ENCODE peak calls at places on chromosome 14, in six cellular contexts. One of them, this sample, is unnamed.

GRCh38 chr14:98143566-98143965 is 1128.4 kb downstream of the BCL11B start:
- DNase-seq in HepG2: no peak
- DNase-seq in GM12891: no peak
- DNase-seq in K562: no peak
- DNase-seq in GM12878: no peak
- DNase-seq in H1: no peak
- DNase-seq in this sample: no peak

GRCh38 chr14:105137481-105138020 is 31.0 kb downstream of the JAG2 start:
- DNase-seq in HepG2: no peak
- DNase-seq in GM12891: no peak
- DNase-seq in K562: no peak
- DNase-seq in GM12878: no peak
- DNase-seq in H1: no peak
- DNase-seq in this sample: no peak

GRCh38 chr14:24734917-24735500 is 101.0 kb upstream of the GZMB start:
- DNase-seq in HepG2: peak
- DNase-seq in GM12891: no peak
- DNase-seq in K562: peak
- DNase-seq in GM12878: no peak
- DNase-seq in H1: no peak
- DNase-seq in this sample: no peak

GRCh38 chr14:61502459-61503093 is 181.2 kb downstream of the PRKCH start:
- DNase-seq in HepG2: no peak
- DNase-seq in GM12891: no peak
- DNase-seq in K562: no peak
- DNase-seq in GM12878: no peak
- DNase-seq in H1: peak
- DNase-seq in this sample: no peak

GRCh38 chr14:102020058-102020971 is 55.9 kb downstream of the DYNC1H1 start:
- DNase-seq in HepG2: no peak
- DNase-seq in GM12891: no peak
- DNase-seq in K562: no peak
- DNase-seq in GM12878: no peak
- DNase-seq in H1: no peak
- DNase-seq in this sample: no peak

GRCh38 chr14:35533357-35534129 is 421 bp upstream of the INSM2 start:
- DNase-seq in HepG2: peak
- DNase-seq in GM12891: peak
- DNase-seq in K562: peak
- DNase-seq in GM12878: no peak
- DNase-seq in H1: no peak
- DNase-seq in this sample: peak

GRCh38 chr14:61555056-61555838 is 140.1 kb upstream of the HIF1A start:
- DNase-seq in HepG2: no peak
- DNase-seq in GM12891: no peak
- DNase-seq in K562: no peak
- DNase-seq in GM12878: no peak
- DNase-seq in H1: no peak
- DNase-seq in this sample: no peak

GRCh38 chr14:44960146-44960545 is 1.6 kb downstream of the KLHL28 start:
- DNase-seq in HepG2: no peak
- DNase-seq in GM12891: no peak
- DNase-seq in K562: no peak
- DNase-seq in GM12878: no peak
- DNase-seq in H1: no peak
- DNase-seq in this sample: no peak

GRCh38 chr14:94029250-94029649 is 3.1 kb downstream of the OTUB2 start:
- DNase-seq in HepG2: no peak
- DNase-seq in GM12891: no peak
- DNase-seq in K562: no peak
- DNase-seq in GM12878: no peak
- DNase-seq in H1: no peak
- DNase-seq in this sample: no peak

GRCh38 chr14:30298266-30298795 is 260.6 kb upstream of the G2E3 start:
- DNase-seq in HepG2: no peak
- DNase-seq in GM12891: no peak
- DNase-seq in K562: no peak
- DNase-seq in GM12878: no peak
- DNase-seq in H1: no peak
- DNase-seq in this sample: no peak

GRCh38 chr14:100688598-100689499 is 37.8 kb upstream of the DLK1 start:
- DNase-seq in HepG2: no peak
- DNase-seq in GM12891: no peak
- DNase-seq in K562: no peak
- DNase-seq in GM12878: no peak
- DNase-seq in H1: no peak
- DNase-seq in this sample: no peak

GRCh38 chr14:41868396-41868795 is 261.7 kb downstream of the LRFN5 start:
- DNase-seq in HepG2: no peak
- DNase-seq in GM12891: no peak
- DNase-seq in K562: no peak
- DNase-seq in GM12878: no peak
- DNase-seq in H1: no peak
- DNase-seq in this sample: no peak

DNA sequence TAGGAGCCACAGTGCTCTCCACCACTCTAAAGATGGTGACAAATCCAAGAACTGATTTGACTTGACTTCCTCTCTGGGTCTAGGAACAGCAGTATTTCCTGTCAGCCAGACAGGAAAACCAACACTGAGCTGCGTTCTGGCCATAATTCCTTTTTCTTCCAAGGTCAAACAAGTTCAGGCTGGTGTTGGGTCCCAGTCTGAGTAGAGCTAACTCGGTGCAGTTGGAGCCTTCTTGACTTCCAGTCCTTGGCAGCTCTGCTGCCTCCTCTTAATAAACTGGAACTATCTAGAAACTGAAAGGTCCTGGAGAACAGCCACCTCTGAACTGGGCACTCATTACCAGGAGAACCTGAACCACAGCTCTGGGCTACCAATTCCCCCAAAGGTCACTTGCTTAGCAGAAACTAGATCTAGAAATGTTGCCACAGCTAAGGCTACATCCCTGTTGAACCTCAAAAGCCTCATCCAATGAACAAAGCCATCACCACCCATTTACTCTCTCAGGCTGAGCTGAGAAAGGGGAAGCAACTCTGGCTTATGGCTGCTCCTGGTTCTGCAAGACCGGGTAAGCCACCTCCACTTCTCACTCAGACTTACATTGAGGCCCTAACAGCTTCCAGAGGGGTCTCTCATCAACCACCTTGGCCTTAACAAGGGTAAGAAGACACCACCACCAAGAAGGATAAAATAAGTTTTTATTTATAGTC is 27.7 kb downstream of the MAX start:
- DNase-seq in HepG2: no peak
- DNase-seq in GM12891: no peak
- DNase-seq in K562: no peak
- DNase-seq in GM12878: no peak
- DNase-seq in H1: no peak
- DNase-seq in this sample: no peak
- TF ChIP-seq POLR2A in HepG2: no peak
- TF ChIP-seq POLR2A in GM12891: no peak
- TF ChIP-seq POLR2A in K562: no peak
- TF ChIP-seq POLR2A in GM12878: no peak
- TF ChIP-seq POLR2A in H1: no peak
- TF ChIP-seq POLR2A in this sample: no peak

DNA sequence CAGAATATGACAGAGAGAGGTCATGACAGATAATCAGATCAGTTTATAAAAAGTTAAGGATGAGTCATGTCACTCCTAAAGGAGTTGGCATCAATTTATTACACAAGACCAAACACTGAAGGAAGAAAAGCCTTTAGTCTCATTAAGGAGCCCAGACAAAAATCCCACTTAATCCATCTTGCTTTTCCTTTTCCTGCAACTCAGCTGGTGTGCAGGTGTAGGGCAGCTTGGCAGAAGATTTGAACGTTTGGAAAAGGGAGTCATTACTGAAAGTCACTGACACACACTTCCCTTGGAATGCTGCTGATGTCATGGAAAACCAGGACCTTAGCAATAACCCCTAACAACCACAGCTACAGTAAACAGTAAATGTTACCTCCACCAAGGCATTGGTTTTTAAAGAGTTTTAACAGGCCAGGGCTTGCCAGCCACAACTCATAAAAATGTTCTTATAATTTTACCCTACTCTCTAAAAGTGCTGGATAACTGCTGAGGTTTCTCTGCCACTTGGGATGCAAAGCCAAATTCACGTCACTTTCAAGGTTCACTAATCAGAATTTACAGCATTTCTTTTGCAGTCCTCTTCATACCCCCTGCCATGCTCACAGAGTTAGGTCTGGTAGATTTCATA is 320.6 kb downstream of the RAD51B start:
- DNase-seq in HepG2: peak
- DNase-seq in GM12891: no peak
- DNase-seq in K562: no peak
- DNase-seq in GM12878: no peak
- DNase-seq in H1: no peak
- DNase-seq in this sample: no peak
- TF ChIP-seq TAF1 in HepG2: no peak
- TF ChIP-seq TAF1 in GM12891: no peak
- TF ChIP-seq TAF1 in K562: no peak
- TF ChIP-seq TAF1 in GM12878: no peak
- TF ChIP-seq TAF1 in H1: no peak
- TF ChIP-seq TAF1 in this sample: no peak

GRCh38 chr14:92793709-92794546 is at the start of gene GOLGA5:
- DNase-seq in HepG2: peak
- DNase-seq in GM12891: peak
- DNase-seq in K562: peak
- DNase-seq in GM12878: peak
- DNase-seq in H1: peak
- DNase-seq in this sample: peak
- TF ChIP-seq POLR2A in HepG2: peak
- TF ChIP-seq POLR2A in GM12891: peak
- TF ChIP-seq POLR2A in K562: peak
- TF ChIP-seq POLR2A in GM12878: peak
- TF ChIP-seq POLR2A in H1: peak
- TF ChIP-seq POLR2A in this sample: peak

DNA sequence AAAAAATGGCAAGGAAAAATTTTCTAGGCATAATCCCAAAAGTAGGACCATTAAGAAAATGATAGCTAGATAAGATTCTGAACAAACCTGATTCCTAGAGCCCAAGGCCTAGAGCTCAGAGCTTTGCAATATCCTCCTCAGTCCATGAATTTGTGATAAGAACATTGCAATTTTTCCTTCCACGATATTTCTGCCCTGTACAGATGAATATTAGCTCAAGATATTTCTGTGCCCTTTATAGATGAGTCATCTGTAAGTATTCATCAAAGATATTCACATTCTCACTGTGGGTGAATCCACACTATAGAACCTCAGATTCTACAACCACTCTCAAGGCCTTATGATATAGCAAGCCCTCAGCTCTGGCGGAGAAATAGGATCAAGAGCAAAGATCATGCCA is 37.5 kb downstream of the EAPP start:
- DNase-seq in HepG2: no peak
- DNase-seq in GM12891: no peak
- DNase-seq in K562: no peak
- DNase-seq in GM12878: no peak
- DNase-seq in H1: no peak
- DNase-seq in this sample: no peak
- TF ChIP-seq TAF1 in HepG2: no peak
- TF ChIP-seq TAF1 in GM12891: no peak
- TF ChIP-seq TAF1 in K562: no peak
- TF ChIP-seq TAF1 in GM12878: no peak
- TF ChIP-seq TAF1 in H1: no peak
- TF ChIP-seq TAF1 in this sample: no peak